ENCODE peak calls at places on chromosomes 2 and 18, in four cellular contexts. V, R, J and L are unnamed samples.

GRCh38 chr2:231692847-231693246 is 15.5 kb upstream of the PTMA start:
- DNase-seq in V (no peak), R (no peak), J (no peak), L (no peak)

GRCh38 chr18:2657788-2658458 is 2.4 kb downstream of the SMCHD1 start:
- DNase-seq in V (peak; percentile 49), R (peak; percentile 26), J (peak; percentile 94), L (peak; percentile 50)

GRCh38 chr18:21669736-21670135 is 34.8 kb downstream of the ABHD3 start:
- DNase-seq in V (no peak), R (peak; percentile 52), J (no peak), L (no peak)

GRCh38 chr2:25279091-25279651 is 62.6 kb downstream of the DNMT3A start:
- DNase-seq in V (no peak), R (no peak), J (no peak), L (no peak)

GRCh38 chr2:99545066-99545465 is 55.2 kb upstream of the REV1 start:
- DNase-seq in V (no peak), R (no peak), J (peak; percentile 57), L (no peak)

GRCh38 chr2:161578998-161579397 is 45.2 kb upstream of the SLC4A10 start:
- DNase-seq in V (no peak), R (no peak), J (no peak), L (no peak)

GRCh38 chr2:19733951-19734425 is 167.8 kb downstream of the TTC32 start:
- DNase-seq in V (no peak), R (no peak), J (peak; percentile 87), L (no peak)

GRCh38 chr2:99651930-99652670 is 162.3 kb upstream of the REV1 start:
- DNase-seq in V (no peak), R (no peak), J (peak; percentile 75), L (no peak)

GRCh38 chr2:43075906-43076585 is 150.4 kb downstream of the ZFP36L2 start:
- DNase-seq in V (no peak), R (peak; percentile 25), J (peak; percentile 86), L (no peak)

GRCh38 chr2:215828528-215829184 is 184.7 kb downstream of the MREG start:
- DNase-seq in V (peak; percentile 37), R (peak; percentile 80), J (peak; percentile 62), L (no peak)

GRCh38 chr2:84963692-84964405 is 7.1 kb upstream of the KCMF1 start:
- DNase-seq in V (no peak), R (no peak), J (peak; percentile 97), L (no peak)

GRCh38 chr2:166230724-166231070 is 102.9 kb upstream of the SCN1A start:
- DNase-seq in V (no peak), R (no peak), J (no peak), L (no peak)

GRCh38 chr18:864872-865273 is 39.8 kb upstream of the ADCYAP1 start:
- DNase-seq in V (peak; percentile 42), R (peak; percentile 81), J (peak; percentile 70), L (peak; percentile 10)

GRCh38 chr2:239055756-239056493 is 208.0 kb downstream of the TWIST2 start:
- DNase-seq in V (no peak), R (no peak), J (no peak), L (no peak)

GRCh38 chr18:13502585-13502984 is 223.8 kb downstream of the FAM210A start:
- DNase-seq in V (no peak), R (no peak), J (no peak), L (no peak)

GRCh38 chr18:79528846-79529245 is 133.1 kb downstream of the NFATC1 start:
- DNase-seq in V (peak; percentile 36), R (peak; percentile 74), J (peak; percentile 64), L (no peak)

GRCh38 chr18:21769206-21769605 is 28.6 kb downstream of the MIB1 start:
- DNase-seq in V (no peak), R (no peak), J (no peak), L (no peak)

GRCh38 chr2:46644690-46645385 is 165.5 kb downstream of the TMEM247 start:
- DNase-seq in V (no peak), R (no peak), J (peak; percentile 79), L (peak; percentile 59)

GRCh38 chr2:201467666-201468065 is 16.1 kb downstream of the STRADB start:
- DNase-seq in V (no peak), R (no peak), J (no peak), L (no peak)
- H3K4me3 ChIP-seq in V (no peak overlapping the region), R (no peak overlapping the region), J (no peak overlapping the region), L (no peak overlapping the region)

GRCh38 chr2:203814661-203815540 is 52.7 kb upstream of the CTLA4 start:
- DNase-seq in V (peak; percentile 66), R (peak; percentile 76), J (peak; percentile 82), L (no peak)
- TF ChIP-seq CTCF in V (peak; percentile 55), R (peak; percentile 66), J (peak; percentile 90), L (peak; percentile 60)

GRCh38 chr2:7726989-7727388 is 809.8 kb downstream of the RNF144A start:
- DNase-seq in V (no peak), R (no peak), J (no peak), L (no peak)
- H3K4me3 ChIP-seq in V (no peak overlapping the region), R (no peak overlapping the region), J (no peak overlapping the region), L (no peak overlapping the region)

DNA sequence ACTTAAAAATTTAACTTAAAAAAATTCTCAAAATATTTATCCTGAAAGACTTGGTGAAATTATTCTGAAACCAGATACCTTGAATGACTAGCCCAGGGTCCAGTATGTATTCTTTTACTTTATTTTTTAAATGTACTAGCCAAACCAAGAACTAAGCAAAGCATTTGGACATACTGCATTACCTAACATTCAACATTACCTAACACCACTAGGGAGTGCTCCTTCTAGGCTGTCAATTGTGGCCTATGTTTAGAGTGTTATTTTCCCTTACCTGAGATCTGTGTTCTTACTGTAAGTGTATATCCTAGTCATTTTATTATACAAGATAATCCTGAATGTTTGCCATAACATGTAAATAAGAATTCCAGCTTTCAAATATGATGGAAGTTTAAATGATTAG is 496.6 kb downstream of the PTPRM start:
- DNase-seq in V (no peak), R (no peak), J (no peak), L (no peak)
- TF ChIP-seq CTCF in V (no peak), R (no peak), J (no peak), L (no peak)

DNA sequence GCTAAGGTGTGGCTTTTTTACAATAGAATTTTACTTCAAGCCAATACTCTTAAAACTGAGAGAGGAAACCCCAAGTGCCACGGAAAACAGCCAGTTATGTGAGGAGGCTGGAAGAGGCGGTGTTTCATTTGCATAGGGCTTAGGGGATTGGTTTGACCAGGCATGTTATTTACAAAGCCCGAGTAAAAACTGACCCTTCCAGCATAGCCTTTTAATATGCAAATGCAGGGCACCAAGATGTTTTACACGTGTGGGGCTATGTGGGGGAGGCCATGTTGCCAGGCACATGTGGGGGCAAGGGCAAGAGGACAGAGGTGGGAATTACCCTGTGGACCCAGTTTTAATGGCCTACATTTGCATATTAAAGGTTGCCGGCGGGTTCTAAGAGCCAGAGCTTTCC is 11.5 kb upstream of the SUMO1 start:
- DNase-seq in V (no peak), R (no peak), J (no peak), L (no peak)
- H3K4me3 ChIP-seq in V (no peak overlapping the region), R (no peak overlapping the region), J (no peak overlapping the region), L (no peak overlapping the region)

GRCh38 chr2:155377178-155377780 is 678.8 kb downstream of the KCNJ3 start:
- DNase-seq in V (no peak), R (peak; percentile 25), J (peak; percentile 35), L (no peak)
- TF ChIP-seq CTCF in V (no peak), R (peak; percentile 53), J (peak; percentile 43), L (peak; percentile 0)

DNA sequence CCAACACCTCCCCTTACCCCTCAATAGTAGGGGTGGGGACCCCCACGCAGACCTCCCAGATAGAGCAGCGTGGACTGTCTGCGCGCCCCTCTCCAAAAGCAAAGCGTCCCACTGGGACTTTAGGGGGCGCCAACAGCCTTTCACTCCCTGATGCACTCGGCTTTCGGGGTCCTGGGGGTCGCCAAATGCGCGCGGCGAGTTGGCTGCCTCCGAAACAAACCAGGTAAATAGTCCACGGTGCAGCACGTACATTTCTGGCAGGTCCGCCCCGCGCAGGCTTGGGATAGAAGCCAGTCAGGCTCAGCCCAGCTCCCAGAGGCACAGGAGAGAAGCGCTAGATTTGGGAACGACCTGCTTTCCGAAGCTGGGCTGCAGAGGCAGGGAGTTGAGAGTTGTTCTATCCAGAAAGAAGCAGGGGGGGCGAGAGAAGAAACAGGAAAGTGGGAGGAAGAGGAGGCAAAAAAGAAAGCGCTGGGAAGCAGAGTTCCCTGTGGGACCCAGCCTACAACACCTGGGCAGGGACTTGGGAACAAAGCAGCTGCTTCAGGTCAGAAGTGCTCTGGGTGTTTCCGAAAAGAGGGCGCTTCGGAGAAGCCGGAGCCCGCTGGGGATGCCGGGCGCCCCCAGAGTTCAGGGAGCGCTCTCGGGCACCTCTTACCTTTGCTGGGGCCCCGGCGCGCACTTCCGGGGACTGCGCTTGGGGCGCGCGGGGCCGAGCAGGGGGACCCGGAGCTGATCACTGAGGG is 544 bp downstream of the EVA1A start:
- DNase-seq in V (no peak), R (peak; percentile 68), J (peak; percentile 38), L (no peak)
- H3K4me3 ChIP-seq in V (peak overlapping the region; percentile 84), R (peak overlapping the region; percentile 61), J (peak overlapping the region; percentile 88), L (peak overlapping the region; percentile 83)